ENCODE peak calls at places on chromosomes 11 and 22, in six cellular contexts. K, T, C, G, E and Q are unnamed samples.

GRCh38 chr22:36385491-36386350 is 2.0 kb downstream of the MYH9 start:
- DNase-seq in K (peak), T (peak), C (no peak), G (peak), E (no peak), Q (no peak)

GRCh38 chr11:28566643-28567042 is 458.5 kb downstream of the METTL15 start:
- DNase-seq in K (peak), T (no peak), C (peak), G (peak), E (peak), Q (no peak)

GRCh38 chr11:44252999-44253602 is 56.8 kb downstream of the ALX4 start:
- DNase-seq in K (no peak), T (no peak), C (no peak), G (no peak), E (no peak), Q (no peak)

GRCh38 chr22:19503367-19503766 is 20.8 kb downstream of the CLDN5 start:
- DNase-seq in K (no peak), T (no peak), C (no peak), G (no peak), E (no peak), Q (no peak)

GRCh38 chr22:22770280-22770871 is 117.2 kb upstream of the IGLL5 start:
- DNase-seq in K (peak), T (peak), C (peak), G (peak), E (no peak), Q (no peak)

GRCh38 chr11:45568031-45568430 is 97.4 kb downstream of the CHST1 start:
- DNase-seq in K (no peak), T (no peak), C (no peak), G (no peak), E (no peak), Q (no peak)

GRCh38 chr11:122796128-122796717 is 42.1 kb upstream of the CRTAM start:
- DNase-seq in K (no peak), T (peak), C (peak), G (peak), E (peak), Q (peak)

GRCh38 chr22:46055176-46055850 is 78.4 kb upstream of the WNT7B start:
- DNase-seq in K (peak), T (no peak), C (no peak), G (peak), E (no peak), Q (no peak)

GRCh38 chr11:29293825-29294224 is 723.0 kb downstream of the KCNA4 start:
- DNase-seq in K (no peak), T (no peak), C (no peak), G (no peak), E (peak), Q (no peak)

GRCh38 chr11:27241316-27242122 is 121.5 kb downstream of the CCDC34 start:
- DNase-seq in K (no peak), T (peak), C (no peak), G (no peak), E (peak), Q (no peak)

GRCh38 chr11:2794947-2795346 is 90.6 kb downstream of the CDKN1C start:
- DNase-seq in K (peak), T (no peak), C (no peak), G (peak), E (no peak), Q (no peak)

GRCh38 chr11:76232026-76232665 is 25.8 kb upstream of the WNT11 start:
- DNase-seq in K (no peak), T (no peak), C (no peak), G (no peak), E (no peak), Q (no peak)

GRCh38 chr11:2812371-2812991 is 73.1 kb downstream of the CDKN1C start:
- DNase-seq in K (no peak), T (no peak), C (no peak), G (no peak), E (no peak), Q (no peak)

GRCh38 chr11:115761348-115761747 is 257.1 kb upstream of the CADM1 start:
- DNase-seq in K (no peak), T (no peak), C (no peak), G (no peak), E (no peak), Q (no peak)

GRCh38 chr11:59754494-59754858 is 700 bp upstream of the STX3 start:
- DNase-seq in K (peak), T (peak), C (no peak), G (no peak), E (peak), Q (peak)

GRCh38 chr11:93396356-93396755 is 65.8 kb downstream of the DEUP1 start:
- DNase-seq in K (no peak), T (no peak), C (no peak), G (no peak), E (no peak), Q (no peak)

DNA sequence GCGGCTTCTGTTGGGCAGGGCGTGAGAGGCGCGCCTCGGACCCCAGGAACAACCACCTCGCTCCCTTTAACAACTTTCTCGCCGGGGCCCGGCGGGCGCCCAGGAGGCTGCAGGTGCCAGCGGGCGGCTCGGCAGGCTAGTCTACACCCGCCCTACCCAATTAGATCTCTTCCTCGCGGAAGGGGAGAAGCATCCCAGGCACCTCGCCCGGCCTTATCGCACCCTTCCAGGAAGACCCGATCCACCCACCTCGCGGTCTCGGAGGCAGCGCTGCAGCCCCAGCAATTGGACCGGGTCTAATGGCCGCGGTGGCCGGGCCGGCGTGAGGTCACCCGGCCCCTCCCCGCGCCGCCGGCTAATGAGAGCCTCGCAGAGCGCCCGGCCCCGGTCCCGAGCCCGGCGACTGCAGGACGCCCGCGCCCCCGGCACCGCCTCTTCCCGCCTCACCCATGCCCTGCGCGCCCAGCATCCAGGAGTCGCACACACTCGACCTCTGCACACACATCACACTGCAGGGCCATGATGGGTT is at the start of gene PLAAT3:
- DNase-seq in K (peak), T (peak), C (peak), G (peak), E (no peak), Q (peak)
- TF ChIP-seq POLR2A in K (peak), T (no peak), C (peak), G (no peak), E (no peak), Q (no peak)

GRCh38 chr22:39319284-39320170 is at the start of gene RPL3:
- DNase-seq in K (peak), T (peak), C (peak), G (peak), E (peak), Q (peak)
- TF ChIP-seq POLR2A in K (peak), T (peak), C (peak), G (no peak), E (peak), Q (peak)

DNA sequence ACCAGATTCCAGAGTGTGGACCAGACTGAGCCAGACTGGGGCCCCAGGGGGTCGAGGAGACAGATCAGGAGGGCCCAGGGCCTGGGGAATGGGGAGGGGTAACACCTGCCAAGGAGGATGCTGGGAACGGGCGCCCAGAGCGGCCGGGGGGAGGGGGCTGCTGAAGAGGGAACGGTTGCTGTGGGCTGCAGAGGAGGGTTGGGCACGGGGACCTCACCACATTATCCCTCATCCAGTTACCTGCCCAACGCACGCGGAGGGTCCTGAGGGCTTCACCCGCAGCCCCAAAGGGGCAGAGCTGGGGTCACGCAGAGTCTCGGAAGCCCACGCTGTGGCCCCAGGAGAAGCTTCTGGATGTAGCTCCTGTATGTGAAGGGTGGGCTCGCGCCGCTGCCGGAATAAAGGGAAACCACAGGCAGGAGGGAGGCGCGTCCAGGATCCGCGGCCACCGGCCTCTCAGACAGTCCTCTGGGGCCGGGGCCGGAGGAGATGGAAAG is 927 bp upstream of the SELENOO start:
- DNase-seq in K (no peak), T (no peak), C (no peak), G (peak), E (no peak), Q (no peak)
- TF ChIP-seq POLR2A in K (no peak), T (no peak), C (no peak), G (no peak), E (no peak), Q (peak)

GRCh38 chr11:61967924-61968757 is 707 bp upstream of the FTH1 start:
- DNase-seq in K (peak), T (peak), C (no peak), G (peak), E (no peak), Q (no peak)
- TF ChIP-seq POLR2A in K (no peak), T (no peak), C (no peak), G (no peak), E (no peak), Q (peak)